ENCODE peak calls at places on chromosome 18, in seven cellular contexts. X is ovary, U is IMR-90, M is body of pancreas, F is sigmoid colon, G is heart left ventricle, D is GM12878. H is an unnamed sample.
A peak's percentile ranks its signal among the peaks of the same experiment; 100 is the strongest.

GRCh38 chr18:5868218-5868904 is 27.0 kb downstream of the TMEM200C start:
- DNase-seq in X (peak; percentile 63), U (peak; percentile 88), M (peak; percentile 77), F (no peak), G (peak; percentile 56), D (peak; percentile 16), H (peak; percentile 81)

GRCh38 chr18:1017227-1017626 is 112.6 kb downstream of the ADCYAP1 start:
- DNase-seq in X (no peak), U (no peak), M (no peak), F (no peak), G (no peak), D (no peak), H (no peak)

GRCh38 chr18:40179647-40180175 is 1775.3 kb upstream of the PIK3C3 start:
- DNase-seq in X (no peak), U (peak; percentile 0), M (no peak), F (no peak), G (no peak), D (no peak), H (no peak)

GRCh38 chr18:78642561-78643398 is 336.8 kb upstream of the SALL3 start:
- DNase-seq in X (no peak), U (no peak), M (no peak), F (no peak), G (no peak), D (no peak), H (no peak)

GRCh38 chr18:44841221-44841620 is 160.5 kb downstream of the SETBP1 start:
- DNase-seq in X (no peak), U (no peak), M (no peak), F (no peak), G (no peak), D (no peak), H (no peak)

GRCh38 chr18:26436176-26437031 is 111.9 kb downstream of the KCTD1 start:
- DNase-seq in X (no peak), U (peak; percentile 89), M (no peak), F (no peak), G (no peak), D (no peak), H (no peak)

GRCh38 chr18:5317186-5317585 is 21.7 kb upstream of the ZBTB14 start:
- DNase-seq in X (no peak), U (no peak), M (no peak), F (no peak), G (no peak), D (no peak), H (no peak)

GRCh38 chr18:44969214-44969842 is 288.6 kb downstream of the SETBP1 start:
- DNase-seq in X (no peak), U (no peak), M (no peak), F (no peak), G (no peak), D (no peak), H (no peak)

GRCh38 chr18:59123588-59124369 is 15.9 kb upstream of the SEC11C start:
- DNase-seq in X (no peak), U (peak; percentile 94), M (no peak), F (no peak), G (no peak), D (no peak), H (no peak)

GRCh38 chr18:77080283-77080682 is 52.3 kb downstream of the MBP start:
- DNase-seq in X (no peak), U (no peak), M (no peak), F (no peak), G (no peak), D (peak; percentile 62), H (no peak)

GRCh38 chr18:54734059-54734458 is 94.2 kb upstream of the RAB27B start:
- DNase-seq in X (no peak), U (peak; percentile 96), M (no peak), F (no peak), G (no peak), D (no peak), H (no peak)

GRCh38 chr18:58997811-58998337 is 133.2 kb downstream of the ZNF532 start:
- DNase-seq in X (no peak), U (peak; percentile 88), M (no peak), F (no peak), G (no peak), D (no peak), H (no peak)

GRCh38 chr18:49028801-49029506 is 78.2 kb upstream of the SMAD7 start:
- DNase-seq in X (no peak), U (no peak), M (no peak), F (no peak), G (no peak), D (no peak), H (no peak)

GRCh38 chr18:28201056-28201455 is 24.1 kb upstream of the CDH2 start:
- DNase-seq in X (no peak), U (no peak), M (no peak), F (no peak), G (no peak), D (no peak), H (no peak)

GRCh38 chr18:36729197-36729596 is 99.6 kb downstream of the TPGS2 start:
- DNase-seq in X (no peak), U (no peak), M (no peak), F (no peak), G (no peak), D (no peak), H (no peak)

GRCh38 chr18:9474983-9475642 is at the start of gene RALBP1:
- DNase-seq in X (peak; percentile 100), U (peak; percentile 99), M (peak; percentile 100), F (peak; percentile 100), G (peak; percentile 100), D (peak; percentile 94), H (peak; percentile 100)

GRCh38 chr18:44777429-44778192 is 96.9 kb downstream of the SETBP1 start:
- DNase-seq in X (no peak), U (no peak), M (no peak), F (no peak), G (no peak), D (no peak), H (no peak)

GRCh38 chr18:10787293-10787901 is 261.6 kb downstream of the NAPG start:
- DNase-seq in X (peak; percentile 31), U (peak; percentile 80), M (peak; percentile 78), F (peak; percentile 81), G (peak; percentile 66), D (peak; percentile 77), H (peak; percentile 79)

GRCh38 chr18:74256190-74256589 is 35.6 kb downstream of the CYB5A start:
- DNase-seq in X (no peak), U (no peak), M (no peak), F (no peak), G (peak; percentile 37), D (no peak), H (no peak)

GRCh38 chr18:26335139-26335933 is 109.1 kb downstream of the TAF4B start:
- DNase-seq in X (no peak), U (no peak), M (no peak), F (no peak), G (no peak), D (no peak), H (no peak)

GRCh38 chr18:37266290-37266689 is 299.3 kb downstream of the CELF4 start:
- DNase-seq in X (no peak), U (no peak), M (no peak), F (no peak), G (no peak), D (no peak), H (no peak)

GRCh38 chr18:70422061-70422965 is 133.5 kb downstream of the SOCS6 start:
- DNase-seq in X (peak; percentile 19), U (peak; percentile 93), M (peak; percentile 70), F (peak; percentile 84), G (peak; percentile 76), D (no peak), H (no peak)

GRCh38 chr18:3052411-3052758 is 39.4 kb upstream of the LPIN2 start:
- DNase-seq in X (no peak), U (no peak), M (no peak), F (no peak), G (no peak), D (no peak), H (no peak)

DNA sequence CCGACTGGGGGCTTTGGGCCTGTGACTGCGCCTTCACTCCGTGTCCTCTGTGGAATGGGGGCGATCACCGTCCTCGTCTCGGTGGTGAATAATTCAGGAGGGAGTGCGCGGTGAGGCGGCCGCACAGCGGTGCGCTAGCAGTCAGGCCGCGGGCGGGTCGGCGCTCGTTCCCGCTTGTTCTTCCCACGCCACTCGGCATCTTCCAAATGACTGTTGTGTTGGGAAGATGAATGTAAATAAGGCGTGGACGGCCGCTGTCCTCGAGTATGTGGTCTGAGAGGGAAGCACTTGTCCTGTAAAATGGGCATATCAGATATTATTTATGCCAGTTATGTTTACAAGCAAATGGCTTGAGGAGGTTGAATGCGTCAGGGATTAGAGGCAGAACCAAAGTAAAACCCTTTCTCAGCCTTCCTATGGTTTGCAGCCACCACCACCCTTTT is 607 bp upstream of the VPS4B start:
- DNase-seq in X (no peak), U (no peak), M (no peak), F (no peak), G (no peak), D (no peak), H (no peak)
- TF ChIP-seq CTCF in X (no peak), U (no peak), M (no peak), F (no peak), G (no peak), D (no peak), H (no peak)

DNA sequence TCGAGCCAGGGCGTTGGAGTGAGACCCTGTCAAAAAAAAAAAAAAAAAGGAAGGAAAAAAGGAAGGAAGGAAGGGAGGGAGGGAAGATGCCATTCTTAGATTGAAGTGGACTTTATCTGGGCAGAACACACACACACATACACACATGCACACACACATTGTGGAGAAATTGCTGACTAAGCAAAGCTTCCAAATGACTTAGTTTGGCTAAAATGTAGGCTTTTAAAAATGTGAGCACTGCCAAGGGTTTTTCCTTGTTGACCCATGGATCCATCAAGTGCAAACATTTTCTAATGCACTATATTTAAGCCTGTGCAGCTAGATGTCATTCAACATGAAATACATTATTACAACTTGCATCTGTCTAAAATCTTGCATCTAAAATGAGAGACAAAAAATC is 564 bp upstream of the TTR start:
- DNase-seq in X (no peak), U (no peak), M (no peak), F (no peak), G (no peak), D (no peak), H (no peak)
- H3K4me1 ChIP-seq in X (no peaks in the 10 kb centered on the region), U (no peaks in the 10 kb centered on the region), M (peaks cover 15% of the 10 kb centered on the region), F (no peaks in the 10 kb centered on the region), G (no peaks in the 10 kb centered on the region), D (no peaks in the 10 kb centered on the region), H (peaks cover 2% of the 10 kb centered on the region)

DNA sequence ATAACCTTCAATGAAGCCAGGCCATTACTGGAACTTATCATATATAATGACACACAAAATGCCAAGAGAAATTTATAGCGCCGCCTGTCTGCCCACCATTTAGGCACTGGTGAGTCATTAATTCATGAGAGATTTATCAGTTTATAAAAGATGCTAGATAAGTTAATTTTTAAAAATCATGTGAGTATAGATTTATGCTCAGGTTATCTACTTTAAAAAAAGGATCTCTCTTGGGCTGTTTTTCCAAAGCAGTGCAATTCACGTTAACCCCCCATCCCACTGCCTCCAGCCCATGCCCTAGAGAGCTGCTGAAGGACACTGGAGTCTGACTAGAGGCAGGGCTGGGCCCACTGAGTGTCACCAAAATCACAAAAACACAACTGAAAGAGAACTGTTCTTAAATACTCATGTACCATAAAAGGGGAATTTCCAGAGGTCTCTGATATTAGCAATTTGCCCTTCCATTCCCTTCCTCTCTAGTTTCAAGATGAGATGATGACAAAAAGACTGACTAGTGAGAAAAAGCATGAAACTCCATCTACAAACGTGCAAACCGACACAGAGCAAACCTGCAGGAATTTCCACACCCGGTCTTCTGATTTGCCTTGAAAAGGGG is 160.8 kb downstream of the BCL2 start:
- DNase-seq in X (no peak), U (no peak), M (no peak), F (no peak), G (no peak), D (peak; percentile 92), H (no peak)
- TF ChIP-seq POLR2A in X (no peak), U (no peak), M (no peak), F (no peak), G (no peak), D (peak; percentile 71), H (no peak)

GRCh38 chr18:11963991-11964484 is 17.3 kb upstream of the IMPA2 start:
- DNase-seq in X (no peak), U (peak; percentile 79), M (no peak), F (no peak), G (no peak), D (no peak), H (no peak)
- TF ChIP-seq CTCF in X (no peak), U (peak; percentile 46), M (no peak), F (no peak), G (no peak), D (no peak), H (no peak)